ENCODE peak calls at places on chromosomes 11 and 22, in six cellular contexts. M, O, N, U, W and L are unnamed samples.

GRCh38 chr11:2691991-2692841 is 7.6 kb downstream of the KCNQ1OT1 start:
- DNase-seq in M (no peak), W (peak), O (peak), U (peak), N (no peak), L (no peak)

GRCh38 chr22:36922752-36923457 is 9.5 kb downstream of the CSF2RB start:
- DNase-seq in U (no peak), N (no peak), M (no peak), W (no peak), O (no peak), L (no peak)

GRCh38 chr11:28009383-28009782 is 98.6 kb downstream of the KIF18A start:
- DNase-seq in U (peak), N (no peak), O (no peak), W (no peak), M (peak), L (no peak)

GRCh38 chr11:66026017-66026529 is at the start of gene CATSPER1:
- DNase-seq in M (no peak), W (no peak), O (no peak), U (no peak), N (no peak), L (no peak)

GRCh38 chr11:72574046-72574445 is 100.2 kb downstream of the PDE2A start:
- DNase-seq in N (no peak), W (no peak), O (peak), M (no peak), U (no peak), L (peak)

GRCh38 chr11:126355926-126356897 is 726 bp downstream of the ST3GAL4 start:
- DNase-seq in O (peak), W (peak), M (no peak), N (peak), U (peak), L (peak)

GRCh38 chr11:57763568-57763967 is 2.0 kb downstream of the CTNND1 start:
- DNase-seq in O (no peak), N (no peak), M (no peak), U (peak), W (no peak), L (no peak)

GRCh38 chr22:23086787-23087186 is 16.5 kb downstream of the GNAZ start:
- DNase-seq in W (no peak), M (no peak), U (no peak), N (no peak), O (no peak), L (no peak)

GRCh38 chr11:128940156-128940555 is 2.5 kb downstream of the TP53AIP1 start:
- DNase-seq in W (no peak), O (no peak), M (no peak), N (no peak), U (peak), L (no peak)

GRCh38 chr11:69234171-69234570 is 59.8 kb upstream of the MYEOV start:
- DNase-seq in U (no peak), N (no peak), O (no peak), W (no peak), M (no peak), L (peak)

GRCh38 chr11:2193099-2193886 is 21.7 kb upstream of the TH start:
- DNase-seq in M (no peak), U (no peak), N (no peak), O (no peak), W (no peak), L (no peak)

GRCh38 chr11:71211631-71212030 is 40.7 kb downstream of the SHANK2 start:
- DNase-seq in N (no peak), O (no peak), U (no peak), W (no peak), M (no peak), L (no peak)

GRCh38 chr22:38865201-38866023 is 6.6 kb downstream of the CBX6 start:
- DNase-seq in O (peak), M (no peak), W (peak), U (no peak), N (no peak), L (peak)

GRCh38 chr11:122796128-122796717 is 42.1 kb upstream of the CRTAM start:
- DNase-seq in M (peak), U (peak), N (no peak), O (peak), W (peak), L (no peak)

GRCh38 chr11:113168804-113169342 is 145.5 kb upstream of the TTC12 start:
- DNase-seq in W (no peak), M (no peak), U (no peak), N (no peak), O (no peak), L (no peak)

GRCh38 chr11:61945191-61945590 is 5.0 kb upstream of the BEST1 start:
- DNase-seq in U (no peak), N (no peak), M (no peak), W (no peak), O (no peak), L (no peak)

GRCh38 chr11:134819026-134819425 is 407.0 kb upstream of the B3GAT1 start:
- DNase-seq in M (no peak), N (no peak), O (no peak), U (no peak), W (no peak), L (no peak)

GRCh38 chr11:20474176-20474950 is 86.8 kb downstream of the PRMT3 start:
- DNase-seq in U (peak), W (no peak), M (no peak), N (no peak), O (no peak), L (no peak)

GRCh38 chr22:40345801-40346177 is 511 bp upstream of the ADSL start:
- DNase-seq in N (no peak), O (peak), U (peak), W (peak), M (no peak), L (peak)

GRCh38 chr11:120842195-120842594 is 181.7 kb upstream of the TBCEL start:
- DNase-seq in W (no peak), U (no peak), M (no peak), O (no peak), N (no peak), L (no peak)